ENCODE peak calls at places on chromosomes 13 and 19, in five cellular contexts. D, V, B, W and H are unnamed samples.

GRCh38 chr19:49106648-49107135 is 7.5 kb upstream of the LIN7B start:
- DNase-seq in D (peak), V (peak), B (peak), W (peak), H (peak)

GRCh38 chr19:55384576-55385235 is 614 bp upstream of the TMEM238 start:
- DNase-seq in D (no peak), V (no peak), B (no peak), W (no peak), H (no peak)

GRCh38 chr13:49625392-49626137 is 2.7 kb upstream of the ARL11 start:
- DNase-seq in D (no peak), V (peak), B (no peak), W (no peak), H (no peak)

GRCh38 chr13:50512602-50513527 is 330.6 kb downstream of the DLEU7 start:
- DNase-seq in D (no peak), V (no peak), B (peak), W (peak), H (peak)

GRCh38 chr19:12137541-12137940 is 2.6 kb downstream of the ZNF20 start:
- DNase-seq in D (peak), V (no peak), B (no peak), W (no peak), H (no peak)

GRCh38 chr19:47781590-47782318 is 3.3 kb downstream of the SELENOW start:
- DNase-seq in D (no peak), V (no peak), B (no peak), W (no peak), H (peak)

GRCh38 chr19:48718711-48719231 is 754 bp downstream of the MAMSTR start:
- DNase-seq in D (peak), V (no peak), B (no peak), W (no peak), H (no peak)

GRCh38 chr13:18944501-18945068 is 237.0 kb downstream of the TUBA3C start:
- DNase-seq in D (no peak), V (no peak), B (no peak), W (no peak), H (no peak)

GRCh38 chr13:39378293-39378692 is 224.7 kb downstream of the LHFPL6 start:
- DNase-seq in D (peak), V (no peak), B (no peak), W (no peak), H (no peak)

GRCh38 chr19:409006-409514 is at the start of gene C2CD4C:
- DNase-seq in D (peak), V (no peak), B (no peak), W (no peak), H (peak)

GRCh38 chr13:74132768-74133656 is 1.2 kb downstream of the KLF12 start:
- DNase-seq in D (peak), V (peak), B (peak), W (peak), H (peak)

GRCh38 chr13:25422153-25422552 is 50.4 kb downstream of the ATP8A2 start:
- DNase-seq in D (no peak), V (no peak), B (no peak), W (no peak), H (no peak)

GRCh38 chr13:44790289-44790688 is 199.0 kb downstream of the NUFIP1 start:
- DNase-seq in D (no peak), V (no peak), B (no peak), W (no peak), H (no peak)

GRCh38 chr19:399370-399769 is 9.6 kb downstream of the C2CD4C start:
- DNase-seq in D (no peak), V (no peak), B (no peak), W (no peak), H (no peak)

GRCh38 chr13:113956571-113956970 is 17.3 kb downstream of the C13orf46 start:
- DNase-seq in D (no peak), V (no peak), B (no peak), W (no peak), H (no peak)

GRCh38 chr19:2550431-2551171 is 74.7 kb downstream of the GADD45B start:
- DNase-seq in D (peak), V (no peak), B (no peak), W (no peak), H (no peak)

GRCh38 chr19:2612619-2613249 is 89.8 kb downstream of the GNG7 start:
- DNase-seq in D (peak), V (no peak), B (no peak), W (no peak), H (no peak)

GRCh38 chr13:27791146-27791900 is 960 bp upstream of the GSX1 start:
- DNase-seq in D (no peak), V (no peak), B (no peak), W (no peak), H (no peak)

GRCh38 chr13:97434417-97435296 is 688 bp downstream of the RAP2A start:
- DNase-seq in D (peak), V (peak), B (peak), W (peak), H (peak)

GRCh38 chr13:44317752-44318550 is 55.7 kb upstream of the SERP2 start:
- DNase-seq in D (no peak), V (peak), B (peak), W (peak), H (no peak)

GRCh38 chr13:80118507-80118906 is 222.4 kb downstream of the SPRY2 start:
- DNase-seq in D (no peak), V (no peak), B (no peak), W (no peak), H (no peak)

GRCh38 chr19:7658219-7658686 is 10.6 kb upstream of the RETN start:
- DNase-seq in D (peak), V (no peak), B (no peak), W (no peak), H (no peak)

GRCh38 chr13:113882266-113882627 is 18.4 kb upstream of the GAS6 start:
- DNase-seq in D (no peak), V (no peak), B (no peak), W (no peak), H (peak)

GRCh38 chr13:43831088-43831487 is 44.3 kb upstream of the ENOX1 start:
- DNase-seq in D (no peak), V (peak), B (peak), W (no peak), H (peak)

GRCh38 chr13:109869312-109870237 is 83.2 kb upstream of the IRS2 start:
- DNase-seq in D (peak), V (peak), B (peak), W (no peak), H (peak)

GRCh38 chr19:42326969-42327368 is 1.5 kb downstream of the MEGF8 start:
- DNase-seq in D (no peak), V (no peak), B (no peak), W (no peak), H (no peak)

GRCh38 chr19:41376241-41376997 is at the start of gene TMEM91:
- DNase-seq in D (peak), V (no peak), B (peak), W (no peak), H (peak)

GRCh38 chr19:5268801-5269200 is 71.8 kb downstream of the PTPRS start:
- DNase-seq in D (no peak), V (no peak), B (no peak), W (no peak), H (no peak)